ENCODE peak calls at places on chromosomes 7 and 10, in nine cellular contexts. R is colonic mucosa; W is aorta; L is CMK; F is endothelial cell; E is mesothelial cell of epicardium; K is stimulated activated CD4-positive, alpha-beta T cell treated with anti-CD3 and anti-CD28 coated beads, TNF-alpha, amount 100 ng/mL, for 24 hours; C is NCI-H460; V is HL-60. Y is an unnamed sample.
A peak's percentile ranks its signal among the peaks of the same experiment; 100 is the strongest.

GRCh38 chr10:79292789-79293746 is 54.2 kb upstream of the PPIF start:
- DNase-seq in R (no peak), W (no peak), L (peak; percentile 49), F (peak; percentile 57), E (no peak), K (peak; percentile 35), C (peak; percentile 18), V (peak; percentile 79), Y (no peak)

GRCh38 chr7:143013897-143014296 is 13.0 kb downstream of the OR9A2 start:
- DNase-seq in R (no peak), W (no peak), L (no peak), F (no peak), E (no peak), K (no peak), C (no peak), V (no peak), Y (no peak)

GRCh38 chr10:111511751-111512150 is 434.9 kb downstream of the ADRA2A start:
- DNase-seq in R (no peak), W (no peak), L (no peak), F (peak; percentile 8), E (no peak), K (no peak), C (no peak), V (no peak), Y (no peak)

GRCh38 chr10:92826061-92826460 is 22.3 kb upstream of the EXOC6 start:
- DNase-seq in R (no peak), W (no peak), L (no peak), F (no peak), E (no peak), K (no peak), C (no peak), V (no peak), Y (no peak)

GRCh38 chr7:22444181-22444966 is 55.6 kb downstream of the STEAP1B start:
- DNase-seq in R (peak; percentile 81), W (no peak), L (no peak), F (no peak), E (no peak), K (no peak), C (no peak), V (no peak), Y (no peak)

GRCh38 chr10:81127931-81128330 is 590.2 kb downstream of the SH2D4B start:
- DNase-seq in R (no peak), W (no peak), L (no peak), F (no peak), E (no peak), K (no peak), C (no peak), V (no peak), Y (no peak)

GRCh38 chr10:7537126-7537525 is 126.3 kb upstream of the SFMBT2 start:
- DNase-seq in R (no peak), W (no peak), L (no peak), F (no peak), E (no peak), K (no peak), C (no peak), V (no peak), Y (no peak)

GRCh38 chr7:116902811-116903210 is 40.4 kb downstream of the CAPZA2 start:
- DNase-seq in R (no peak), W (no peak), L (no peak), F (no peak), E (no peak), K (no peak), C (no peak), V (no peak), Y (no peak)

GRCh38 chr7:131328387-131329175 is 905 bp downstream of the MKLN1 start:
- DNase-seq in R (no peak), W (no peak), L (no peak), F (no peak), E (no peak), K (no peak), C (no peak), V (no peak), Y (no peak)

GRCh38 chr7:47953822-47954221 is 5.6 kb upstream of the PKD1L1 start:
- DNase-seq in R (no peak), W (no peak), L (no peak), F (no peak), E (no peak), K (no peak), C (no peak), V (no peak), Y (no peak)

GRCh38 chr7:23426876-23427275 is 43.4 kb downstream of the IGF2BP3 start:
- DNase-seq in R (no peak), W (no peak), L (peak; percentile 7), F (no peak), E (no peak), K (no peak), C (no peak), V (no peak), Y (no peak)

GRCh38 chr7:108291791-108292440 is 161.8 kb upstream of the LAMB4 start:
- DNase-seq in R (no peak), W (no peak), L (no peak), F (no peak), E (no peak), K (no peak), C (no peak), V (no peak), Y (no peak)

GRCh38 chr7:35727571-35727970 is 32.6 kb upstream of the HERPUD2 start:
- DNase-seq in R (no peak), W (no peak), L (no peak), F (no peak), E (no peak), K (no peak), C (no peak), V (no peak), Y (peak; percentile 1)

GRCh38 chr10:123945506-123945905 is 53.9 kb upstream of the CPXM2 start:
- DNase-seq in R (no peak), W (no peak), L (no peak), F (no peak), E (no peak), K (no peak), C (peak; percentile 8), V (no peak), Y (no peak)

GRCh38 chr7:96118449-96119001 is 203.4 kb downstream of the SLC25A13 start:
- DNase-seq in R (no peak), W (no peak), L (no peak), F (no peak), E (no peak), K (no peak), C (no peak), V (no peak), Y (no peak)

GRCh38 chr10:91162495-91163268 is 57.8 kb upstream of the PCGF5 start:
- DNase-seq in R (peak; percentile 71), W (peak; percentile 93), L (no peak), F (peak; percentile 47), E (peak; percentile 29), K (peak; percentile 58), C (peak; percentile 48), V (peak; percentile 7), Y (no peak)

GRCh38 chr10:92691591-92692084 is 1.9 kb downstream of the HHEX start:
- DNase-seq in R (peak; percentile 26), W (peak; percentile 80), L (no peak), F (peak; percentile 67), E (no peak), K (no peak), C (no peak), V (peak; percentile 96), Y (no peak)

GRCh38 chr7:47573758-47574472 is 8.0 kb downstream of the TNS3 start:
- DNase-seq in R (peak; percentile 54), W (no peak), L (no peak), F (no peak), E (no peak), K (no peak), C (no peak), V (no peak), Y (no peak)

GRCh38 chr7:107614425-107614824 is 34.4 kb downstream of the BCAP29 start:
- DNase-seq in R (no peak), W (no peak), L (no peak), F (no peak), E (no peak), K (no peak), C (no peak), V (no peak), Y (no peak)

GRCh38 chr7:20407585-20408466 is 77.1 kb downstream of the ITGB8 start:
- DNase-seq in R (no peak), W (no peak), L (no peak), F (no peak), E (no peak), K (no peak), C (peak; percentile 17), V (no peak), Y (no peak)

GRCh38 chr7:137930616-137931015 is 71.3 kb downstream of the CREB3L2 start:
- DNase-seq in R (no peak), W (no peak), L (no peak), F (no peak), E (no peak), K (no peak), C (no peak), V (no peak), Y (no peak)

GRCh38 chr10:56844939-56845529 is 484.0 kb upstream of the ZWINT start:
- DNase-seq in R (no peak), W (no peak), L (no peak), F (no peak), E (no peak), K (no peak), C (no peak), V (no peak), Y (no peak)

GRCh38 chr10:114320249-114321116 is 81.4 kb downstream of the VWA2 start:
- DNase-seq in R (no peak), W (no peak), L (no peak), F (no peak), E (no peak), K (no peak), C (no peak), V (no peak), Y (no peak)

GRCh38 chr7:66732439-66732838 is 8.1 kb upstream of the RABGEF1 start:
- DNase-seq in R (no peak), W (no peak), L (no peak), F (no peak), E (no peak), K (no peak), C (no peak), V (no peak), Y (no peak)

GRCh38 chr10:20355915-20356314 is 539.7 kb downstream of the PLXDC2 start:
- DNase-seq in R (no peak), W (no peak), L (no peak), F (no peak), E (no peak), K (no peak), C (no peak), V (no peak), Y (no peak)

GRCh38 chr7:24851791-24852190 is 94.5 kb upstream of the GSDME start:
- DNase-seq in R (no peak), W (no peak), L (no peak), F (no peak), E (no peak), K (peak; percentile 24), C (no peak), V (no peak), Y (no peak)

GRCh38 chr7:132190683-132191082 is 385.6 kb downstream of the PLXNA4 start:
- DNase-seq in R (no peak), W (peak; percentile 20), L (no peak), F (no peak), E (no peak), K (no peak), C (no peak), V (no peak), Y (no peak)

GRCh38 chr10:106540606-106541005 is 623.9 kb downstream of the SORCS1 start:
- DNase-seq in R (no peak), W (no peak), L (no peak), F (no peak), E (no peak), K (no peak), C (peak; percentile 46), V (no peak), Y (no peak)